ENCODE peak calls at places on chromosomes 13 and 19, in five cellular contexts. D, N, M, Y and I are unnamed samples.
A peak's percentile ranks its signal among the peaks of the same experiment; 100 is the strongest.

GRCh38 chr13:21040120-21040834 is 21.1 kb downstream of the LATS2 start:
- DNase-seq in D (no peak), N (no peak), M (no peak), Y (no peak), I (no peak)

GRCh38 chr13:113273856-113274590 is 23.0 kb upstream of the LAMP1 start:
- DNase-seq in D (no peak), N (peak; percentile 68), M (peak; percentile 76), Y (no peak), I (peak; percentile 71)

GRCh38 chr19:42216653-42217521 is 590 bp downstream of the DEDD2 start:
- DNase-seq in D (peak; percentile 45), N (peak; percentile 40), M (peak; percentile 71), Y (peak; percentile 75), I (peak; percentile 66)

GRCh38 chr13:103067751-103068563 is 1.7 kb upstream of the SLC10A2 start:
- DNase-seq in D (no peak), N (no peak), M (peak; percentile 48), Y (peak; percentile 75), I (no peak)

GRCh38 chr13:45341799-45342584 is 1.0 kb upstream of the TPT1 start:
- DNase-seq in D (peak; percentile 65), N (peak; percentile 61), M (no peak), Y (peak; percentile 68), I (peak; percentile 71)

GRCh38 chr13:24684600-24684998 is 4.4 kb downstream of the ATP12A start:
- DNase-seq in D (no peak), N (peak; percentile 49), M (no peak), Y (no peak), I (no peak)

GRCh38 chr13:41028051-41028450 is 8.9 kb upstream of the ELF1 start:
- DNase-seq in D (no peak), N (no peak), M (no peak), Y (no peak), I (no peak)

GRCh38 chr13:68923995-68924394 is 1183.6 kb upstream of the ATXN8OS start:
- DNase-seq in D (no peak), N (no peak), M (no peak), Y (no peak), I (no peak)

GRCh38 chr13:72638059-72638815 is 89.2 kb downstream of the MZT1 start:
- DNase-seq in D (no peak), N (no peak), M (no peak), Y (no peak), I (no peak)

GRCh38 chr19:38452430-38453366 is 19.2 kb downstream of the RYR1 start:
- DNase-seq in D (peak; percentile 53), N (no peak), M (no peak), Y (no peak), I (no peak)

GRCh38 chr13:105587786-105588185 is 947.7 kb downstream of the EFNB2 start:
- DNase-seq in D (no peak), N (no peak), M (peak; percentile 41), Y (no peak), I (no peak)

GRCh38 chr13:49584771-49585182 is 581 bp downstream of the RCBTB1 start:
- DNase-seq in D (no peak), N (no peak), M (peak; percentile 12), Y (no peak), I (no peak)

GRCh38 chr19:14767466-14767971 is 10.8 kb downstream of the ADGRE2 start:
- DNase-seq in D (no peak), N (no peak), M (no peak), Y (no peak), I (peak; percentile 8)

GRCh38 chr13:43159007-43159406 is 135.6 kb downstream of the DNAJC15 start:
- DNase-seq in D (no peak), N (peak; percentile 53), M (no peak), Y (no peak), I (no peak)

GRCh38 chr13:83943530-83944279 is 61.4 kb upstream of the SLITRK1 start:
- DNase-seq in D (no peak), N (peak; percentile 2), M (no peak), Y (no peak), I (no peak)

GRCh38 chr19:53634768-53635167 is 3.0 kb downstream of the DPRX start:
- DNase-seq in D (no peak), N (no peak), M (no peak), Y (no peak), I (no peak)

GRCh38 chr19:50460161-50460765 is 16.0 kb upstream of the EMC10 start:
- DNase-seq in D (no peak), N (peak; percentile 22), M (no peak), Y (no peak), I (no peak)

GRCh38 chr13:108835082-108835481 is 205.7 kb downstream of the MYO16 start:
- DNase-seq in D (no peak), N (no peak), M (no peak), Y (no peak), I (no peak)

GRCh38 chr19:35279985-35280821 is 2.1 kb upstream of the HAMP start:
- DNase-seq in D (no peak), N (no peak), M (no peak), Y (no peak), I (no peak)

GRCh38 chr13:45540864-45541263 is 74.7 kb downstream of the ERICH6B start:
- DNase-seq in D (no peak), N (no peak), M (no peak), Y (no peak), I (no peak)

GRCh38 chr13:20161275-20161950 is 561 bp upstream of the GJA3 start:
- DNase-seq in D (no peak), N (peak; percentile 8), M (peak; percentile 32), Y (peak; percentile 42), I (no peak)

GRCh38 chr19:3062165-3063105 is at the start of gene TLE5:
- DNase-seq in D (peak; percentile 75), N (peak; percentile 67), M (peak; percentile 86), Y (peak; percentile 87), I (peak; percentile 80)

GRCh38 chr13:89113744-89114143 is 1442.6 kb downstream of the SLITRK5 start:
- DNase-seq in D (no peak), N (no peak), M (no peak), Y (no peak), I (no peak)

GRCh38 chr13:65292488-65292901 is 1937.6 kb downstream of the PCDH9 start:
- DNase-seq in D (no peak), N (peak; percentile 79), M (peak; percentile 74), Y (no peak), I (no peak)

DNA sequence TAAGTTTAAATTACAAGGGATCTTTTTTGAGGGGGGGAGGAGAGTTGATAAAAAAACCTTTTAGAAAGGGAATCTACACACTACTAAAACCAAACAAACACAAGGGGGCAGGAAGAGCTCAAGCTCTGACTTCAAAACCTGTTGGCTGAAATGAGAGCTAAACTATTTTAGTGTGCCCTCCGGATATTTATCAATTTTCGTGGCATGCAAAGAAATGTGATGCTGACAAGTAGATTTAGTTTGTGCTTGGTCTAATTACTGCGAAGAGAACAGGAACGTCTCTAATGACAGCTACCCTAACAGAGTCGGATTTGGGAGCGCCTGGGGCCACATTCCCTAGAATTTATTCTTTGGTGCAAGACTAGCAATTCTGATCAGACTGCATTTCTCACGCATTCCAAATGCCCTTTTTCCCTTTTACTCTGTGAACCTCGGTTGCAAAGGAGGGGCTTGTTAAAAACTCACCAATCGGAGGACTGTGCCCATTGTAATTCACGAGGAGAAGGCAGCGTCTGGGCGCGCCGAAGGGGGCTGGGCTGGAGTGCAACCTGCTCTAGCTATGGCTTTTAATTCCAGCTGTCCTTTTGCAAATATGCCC is 804 bp upstream of the FREM2 start:
- DNase-seq in D (no peak), N (peak; percentile 15), M (peak; percentile 58), Y (peak; percentile 50), I (no peak)
- TF ChIP-seq CTCF in D (peak; percentile 58), N (peak; percentile 21), M (peak; percentile 62), Y (no peak), I (no peak)

DNA sequence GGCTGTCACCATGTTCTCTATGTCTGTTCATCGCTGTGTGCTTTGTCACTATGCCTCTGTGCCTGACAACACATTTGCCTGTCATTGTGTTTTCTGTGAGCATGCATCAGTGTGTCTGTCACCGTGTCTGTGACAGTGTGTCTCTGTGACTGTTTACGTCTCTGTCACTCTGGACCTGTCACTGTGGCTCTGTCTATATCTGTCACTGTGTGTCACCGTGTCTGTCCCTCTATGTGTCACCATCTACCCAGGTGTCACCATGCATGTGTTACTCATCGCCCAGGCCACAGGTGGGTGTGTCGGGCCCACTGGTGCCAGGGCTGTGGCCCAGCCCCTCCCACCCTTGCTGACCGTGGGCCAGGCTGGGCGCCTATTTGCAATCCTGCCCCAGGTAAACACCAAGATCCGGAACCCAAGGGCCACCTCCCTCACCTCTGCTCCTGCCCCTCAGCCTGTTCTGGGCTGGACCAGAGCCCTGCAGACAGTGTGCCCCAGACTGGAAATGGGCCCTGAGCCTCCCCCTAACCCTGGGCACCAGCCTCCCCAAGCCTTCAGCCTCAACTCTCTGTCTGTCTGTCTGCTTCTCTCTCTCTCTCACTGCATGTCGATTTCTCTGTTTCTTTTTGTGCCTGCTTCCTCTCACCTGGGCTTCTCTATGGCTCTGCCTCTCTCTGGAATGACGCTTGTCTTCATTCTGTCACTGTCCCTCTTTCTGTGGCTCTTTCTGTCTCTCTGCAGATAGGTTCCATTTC is 7.7 kb downstream of the IRF2BP1 start:
- DNase-seq in D (no peak), N (no peak), M (peak; percentile 71), Y (peak; percentile 83), I (no peak)
- H3K4me1 ChIP-seq in D (peaks cover 9% of the 10 kb centered on the region), N (peaks cover 19% of the 10 kb centered on the region), M (peaks cover 31% of the 10 kb centered on the region), Y (peaks cover 61% of the 10 kb centered on the region), I (peaks cover 21% of the 10 kb centered on the region)

GRCh38 chr19:12886943-12887747 is at the start of gene KLF1:
- DNase-seq in D (no peak), N (no peak), M (no peak), Y (no peak), I (no peak)

GRCh38 chr19:12884202-12884601 is 2.8 kb downstream of the KLF1 start:
- DNase-seq in D (no peak), N (no peak), M (no peak), Y (no peak), I (no peak)

GRCh38 chr19:12884926-12885748 is 1.9 kb downstream of the KLF1 start:
- DNase-seq in D (peak; percentile 67), N (peak; percentile 68), M (peak; percentile 91), Y (peak; percentile 96), I (peak; percentile 94)

GRCh38 chr19:12884627-12884925 is 2.4 kb downstream of the KLF1 start:
- DNase-seq in D (no peak), N (no peak), M (no peak), Y (no peak), I (no peak)

GRCh38 chr19:12885749-12886706 is 973 bp downstream of the KLF1 start:
- DNase-seq in D (no peak), N (no peak), M (no peak), Y (no peak), I (no peak)
- H3K4me3 ChIP-seq in D (peak overlapping the region; percentile 63), N (peak overlapping the region; percentile 25), M (peak overlapping the region; percentile 20), Y (no peak overlapping the region), I (peak overlapping the region; percentile 54)

DNA sequence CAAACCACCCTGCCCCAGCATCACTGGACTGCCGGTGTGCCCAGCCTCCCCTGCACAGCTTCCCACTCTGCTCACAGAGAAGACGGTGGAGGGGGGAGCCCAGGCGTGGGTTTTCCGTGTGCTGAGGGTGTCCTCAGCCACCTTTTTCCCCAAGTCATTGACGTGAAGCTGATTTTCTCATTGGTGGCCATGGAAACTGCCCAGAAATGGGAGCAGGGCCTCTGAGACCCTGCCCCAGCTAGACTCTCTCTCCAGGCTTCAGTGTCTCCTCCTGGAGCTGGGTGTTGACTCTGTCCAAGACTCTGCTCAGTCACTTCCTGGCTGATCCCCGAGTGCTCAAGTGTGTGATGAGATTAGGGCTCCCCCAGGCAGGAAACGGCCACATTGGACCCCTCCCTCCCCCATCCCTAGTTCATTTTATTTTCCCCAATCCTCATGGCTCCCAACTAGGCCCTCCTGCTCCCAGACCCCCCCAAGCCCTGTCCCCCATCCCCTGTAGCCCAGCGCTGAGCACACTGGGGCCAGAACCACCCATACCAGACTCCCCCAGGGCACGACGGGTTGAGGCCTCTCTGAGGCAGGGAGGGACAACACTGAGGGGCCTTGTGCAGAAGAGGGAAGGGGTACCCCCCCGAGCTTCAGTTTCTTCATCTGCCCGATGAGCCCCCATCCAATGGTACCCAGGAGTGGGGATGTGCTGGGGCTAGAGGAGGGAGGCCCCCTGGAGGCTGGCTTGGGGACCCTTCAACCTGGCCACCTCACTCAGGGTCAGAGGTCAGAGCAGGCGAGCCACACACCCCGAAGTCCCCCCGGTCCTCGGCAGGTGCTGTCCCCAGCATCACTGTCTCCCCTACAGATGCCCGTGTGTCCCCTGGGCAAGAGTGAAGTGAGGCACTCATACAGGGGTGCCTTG is 1.2 kb upstream of the F2RL3 start:
- DNase-seq in D (no peak), N (peak; percentile 21), M (no peak), Y (no peak), I (no peak)
- TF ChIP-seq CTCF in D (no peak), N (no peak), M (no peak), Y (no peak), I (no peak)